ENCODE peak calls at places on chromosome 22, in eight cellular contexts. U is A549, O is suprapubic skin, V is sigmoid colon, X is HepG2, K is ovary, B is K562, T is GM12878. M is an unnamed sample. For H3K9me3 and H3K4me1, the result is how much of the 10 kb centered on the place peaks cover.

GRCh38 chr22:28441720-28442263 is 237.8 kb downstream of the TTC28 start:
- DNase-seq in B (no peak), X (peak), K (peak), T (no peak), V (no peak), O (no peak), U (no peak), M (no peak)

GRCh38 chr22:43363580-43364435 is 20.6 kb upstream of the SCUBE1 start:
- DNase-seq in T (no peak), K (no peak), B (no peak), O (no peak), U (no peak), X (no peak), V (no peak), M (no peak)

GRCh38 chr22:42158456-42159132 is 28.0 kb upstream of the CYP2D6 start:
- DNase-seq in U (no peak), K (no peak), B (no peak), O (no peak), T (no peak), X (no peak), V (no peak), M (no peak)

GRCh38 chr22:45310331-45311032 is 748 bp downstream of the FAM118A start:
- DNase-seq in B (peak), T (no peak), U (no peak), O (no peak), X (no peak), K (peak), V (peak), M (no peak)

GRCh38 chr22:34334893-34335292 is 414.6 kb upstream of the LARGE1 start:
- DNase-seq in B (no peak), U (no peak), O (no peak), T (no peak), V (no peak), K (no peak), X (no peak), M (no peak)

GRCh38 chr22:25350551-25350971 is 131.1 kb downstream of the CRYBB2 start:
- DNase-seq in X (no peak), U (no peak), O (peak), V (peak), K (no peak), T (no peak), B (no peak), M (no peak)

GRCh38 chr22:46547883-46548244 is 10.4 kb upstream of the CELSR1 start:
- DNase-seq in O (no peak), T (no peak), K (no peak), U (no peak), B (no peak), V (peak), X (peak), M (peak)

GRCh38 chr22:27919943-27920755 is 1.1 kb upstream of the PITPNB start:
- DNase-seq in O (no peak), V (peak), B (peak), X (peak), U (peak), K (peak), T (no peak), M (peak)

GRCh38 chr22:44543362-44543761 is 45.3 kb upstream of the RTL6 start:
- DNase-seq in V (no peak), K (no peak), T (no peak), X (no peak), U (no peak), B (no peak), O (no peak), M (no peak)

GRCh38 chr22:42928969-42929837 is 72.1 kb upstream of the ARFGAP3 start:
- DNase-seq in B (no peak), K (no peak), V (no peak), T (peak), O (no peak), X (peak), U (no peak), M (peak)

GRCh38 chr22:36540867-36541642 is 12.1 kb upstream of the EIF3D start:
- DNase-seq in U (no peak), K (no peak), T (no peak), B (no peak), O (no peak), V (no peak), X (no peak), M (no peak)

DNA sequence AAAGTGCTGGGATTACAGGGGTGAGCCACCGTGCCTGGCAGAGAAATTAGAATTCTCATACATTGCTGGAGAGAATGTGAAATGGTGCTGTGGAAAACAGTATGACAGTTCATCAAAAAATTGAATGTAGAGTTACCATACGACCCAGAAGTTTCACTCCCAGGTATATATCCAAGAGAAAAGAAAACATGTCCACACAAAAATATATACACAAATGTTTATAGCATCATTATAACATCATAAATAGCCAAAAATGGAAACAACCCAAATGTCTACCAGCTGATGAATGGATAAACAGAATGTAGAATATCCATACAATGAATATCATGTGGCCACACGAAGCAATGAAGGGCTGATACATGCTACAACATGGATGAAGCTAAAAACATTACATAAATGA is 34.6 kb downstream of the MED15 start:
- DNase-seq in V (no peak), U (no peak), K (no peak), X (no peak), T (no peak), B (no peak), O (no peak), M (no peak)
- TF ChIP-seq EP300 in V (no peak), U (no peak), K (no peak), X (no peak), T (no peak), B (no peak), O (no peak), M (no peak)

GRCh38 chr22:49236541-49237075 is 591.1 kb downstream of the BRD1 start:
- DNase-seq in U (no peak), O (no peak), B (no peak), T (no peak), K (no peak), X (no peak), V (no peak), M (no peak)

GRCh38 chr22:49239264-49240015 is 588.2 kb downstream of the BRD1 start:
- DNase-seq in X (no peak), B (no peak), U (no peak), V (no peak), T (no peak), O (peak), K (no peak), M (no peak)

GRCh38 chr22:49237279-49237678 is 590.4 kb downstream of the BRD1 start:
- DNase-seq in X (no peak), B (no peak), O (no peak), V (no peak), U (no peak), K (no peak), T (no peak), M (no peak)

GRCh38 chr22:49238181-49239141 is 589.2 kb downstream of the BRD1 start:
- DNase-seq in V (no peak), X (no peak), U (no peak), B (no peak), K (no peak), T (no peak), O (peak), M (no peak)

DNA sequence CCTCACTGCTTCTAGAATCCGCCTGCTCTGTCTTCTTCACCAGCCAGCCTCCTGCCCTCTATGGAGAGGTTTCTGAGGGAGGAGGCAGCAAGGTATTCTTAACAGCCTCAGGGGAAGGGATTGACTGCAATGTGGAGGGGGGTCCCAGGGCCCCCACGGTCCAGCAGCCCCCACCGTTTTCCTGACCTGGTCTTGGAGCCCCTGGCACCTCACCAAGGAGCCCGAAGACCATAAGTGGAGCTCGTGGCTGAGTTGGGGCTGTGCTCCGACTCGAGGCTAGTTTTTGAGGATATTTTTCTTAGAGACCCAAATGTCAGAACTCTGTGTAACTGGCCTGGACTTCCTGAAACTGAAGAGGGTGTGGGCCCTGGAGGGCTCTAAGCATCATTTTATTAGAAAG is 590.0 kb downstream of the BRD1 start:
- DNase-seq in X (no peak), U (no peak), T (no peak), K (no peak), V (no peak), B (no peak), O (no peak), M (no peak)
- H3K9me3 ChIP-seq in X (under half), U (under half), T (under half), K (under half), V (under half), B (under half), O (under half), M (under half)

GRCh38 chr22:30224161-30224857 is 22.2 kb downstream of the LIF start:
- DNase-seq in O (no peak), T (peak), K (no peak), V (no peak), U (peak), X (no peak), B (no peak), M (no peak)
- H3K4me1 ChIP-seq in O (under half), T (under half), K (under half), V (under half), U (half or more), X (half or more), B (under half), M (under half)

GRCh38 chr22:32423664-32424063 is 11.6 kb upstream of the RTCB start:
- DNase-seq in T (no peak), V (no peak), X (no peak), K (no peak), U (no peak), O (no peak), B (no peak), M (no peak)

GRCh38 chr22:32430352-32430751 is 18.3 kb upstream of the RTCB start:
- DNase-seq in X (no peak), K (no peak), V (no peak), T (no peak), B (no peak), U (no peak), O (no peak), M (no peak)

GRCh38 chr22:32421484-32421883 is 9.4 kb upstream of the RTCB start:
- DNase-seq in U (no peak), X (no peak), O (no peak), K (no peak), V (no peak), B (no peak), T (no peak), M (no peak)

GRCh38 chr22:32422062-32422461 is 10.0 kb upstream of the RTCB start:
- DNase-seq in K (no peak), T (no peak), X (no peak), U (no peak), V (no peak), O (no peak), B (no peak), M (no peak)

DNA sequence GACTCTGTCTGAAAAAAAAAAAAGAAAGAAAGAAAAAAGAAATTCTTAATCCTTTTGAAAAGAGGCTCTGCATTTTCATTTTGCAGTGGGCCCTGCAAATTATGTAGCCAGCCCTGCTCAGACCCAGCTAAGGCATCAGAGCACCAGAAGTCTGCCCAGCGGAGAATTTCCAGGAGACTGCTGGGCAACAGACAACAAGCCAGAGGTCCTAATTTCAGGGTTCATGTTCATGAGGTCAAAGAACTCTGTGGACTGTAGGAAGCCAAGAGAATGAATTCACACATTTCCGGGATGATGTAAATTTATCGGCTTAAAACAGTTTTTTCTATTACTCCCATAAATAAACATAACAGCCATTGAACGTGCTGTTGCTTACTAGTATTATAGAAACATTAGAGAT is 14.8 kb upstream of the RTCB start:
- DNase-seq in K (no peak), T (no peak), U (no peak), V (no peak), O (no peak), B (no peak), X (no peak), M (no peak)
- TF ChIP-seq EP300 in K (no peak), T (no peak), U (no peak), V (no peak), O (no peak), B (no peak), X (no peak), M (no peak)

DNA sequence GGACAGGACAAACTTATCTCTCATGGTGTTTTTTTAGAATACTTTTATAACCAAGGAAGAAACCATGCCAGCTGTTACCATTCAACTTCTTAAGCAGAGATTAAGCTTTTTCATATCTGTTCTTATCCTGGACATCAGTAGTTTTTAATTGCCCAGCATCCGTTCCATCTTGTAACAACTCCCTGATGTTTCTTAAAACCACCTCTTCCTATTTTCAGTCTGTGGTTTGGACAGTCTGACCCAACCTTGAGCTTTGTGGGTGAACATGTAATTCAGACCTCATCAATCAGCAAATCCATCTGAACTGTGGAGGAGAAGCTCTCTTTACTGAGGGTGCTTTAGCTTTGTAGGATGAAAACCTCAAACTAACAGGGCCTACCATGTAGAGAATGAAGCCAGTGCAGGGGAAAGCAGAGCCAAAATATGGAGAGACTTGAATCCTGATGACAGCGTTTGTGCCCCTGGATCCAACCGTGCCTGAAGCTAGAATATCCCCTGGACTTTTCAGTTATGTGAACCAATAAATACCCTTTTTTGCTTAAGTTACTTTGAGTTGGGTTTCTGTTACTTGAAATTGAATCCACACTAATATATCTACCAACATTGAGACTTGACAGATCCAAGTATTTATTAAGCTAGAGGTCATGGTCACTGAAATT is 9.4 kb downstream of the TUG1 start:
- DNase-seq in O (no peak), K (no peak), U (no peak), V (no peak), B (no peak), X (no peak), T (no peak), M (no peak)
- H3K9me3 ChIP-seq in O (half or more), K (under half), U (half or more), V (under half), B (under half), X (under half), T (under half), M (half or more)

GRCh38 chr22:38266120-38266519 is 6.7 kb downstream of the TMEM184B start:
- DNase-seq in T (no peak), B (peak), U (no peak), V (no peak), X (no peak), O (no peak), K (peak), M (no peak)
- H3K4me1 ChIP-seq in T (under half), B (under half), U (under half), V (half or more), X (half or more), O (half or more), K (under half), M (half or more)

M was measured in tibial nerve.